ENCODE peak calls at places on chromosomes 12 and 14, in five cellular contexts. J is activated CD8-positive, alpha-beta memory T cell treated with anti-CD3 and anti-CD28 coated beads for 4 hours; A is SW480; U is T-cell; E is Calu3. Q is an unnamed sample.

GRCh38 chr12:103924761-103925641 is 5.2 kb upstream of the HSP90B1 start:
- DNase-seq in J (no peak), A (peak; percentile 84), U (peak; percentile 13), E (no peak), Q (no peak)

GRCh38 chr12:93982847-93983315 is 165.5 kb upstream of the PLXNC1 start:
- DNase-seq in J (no peak), A (no peak), U (no peak), E (no peak), Q (no peak)

GRCh38 chr14:29798078-29798477 is 129.6 kb downstream of the PRKD1 start:
- DNase-seq in J (no peak), A (no peak), U (no peak), E (no peak), Q (no peak)

GRCh38 chr12:69900720-69901131 is 75.7 kb downstream of the MYRFL start:
- DNase-seq in J (peak; percentile 28), A (peak; percentile 64), U (peak; percentile 54), E (peak; percentile 85), Q (peak; percentile 92)

GRCh38 chr14:60655114-60655897 is 6.0 kb upstream of the SIX1 start:
- DNase-seq in J (no peak), A (no peak), U (no peak), E (no peak), Q (no peak)

GRCh38 chr12:17278946-17279345 is 673.0 kb upstream of the LMO3 start:
- DNase-seq in J (no peak), A (no peak), U (no peak), E (no peak), Q (peak; percentile 29)

GRCh38 chr14:100329233-100330006 is 6.3 kb downstream of the SLC25A47 start:
- DNase-seq in J (no peak), A (no peak), U (no peak), E (no peak), Q (no peak)

GRCh38 chr14:89586258-89587127 is 169.5 kb upstream of the FOXN3 start:
- DNase-seq in J (no peak), A (no peak), U (peak; percentile 18), E (no peak), Q (no peak)

GRCh38 chr12:56338643-56339422 is at the start of gene IL23A:
- DNase-seq in J (peak; percentile 87), A (peak; percentile 92), U (peak; percentile 86), E (peak; percentile 66), Q (no peak)